ENCODE peak calls at places on chromosomes 12 and 14, in nine cellular contexts. One of them, this sample, is unnamed.

GRCh38 chr12:116421785-116422538 is 137.2 kb upstream of the MAP1LC3B2 start:
- DNase-seq in CD8-positive, alpha-beta T cell: no peak
- DNase-seq in dermis blood vessel endothelial cell: no peak
- DNase-seq in MCF 10A: no peak
- DNase-seq in BJ: no peak
- DNase-seq in lower lobe of right lung: no peak
- DNase-seq in uterus: no peak
- DNase-seq in stimulated activated CD4-positive, alpha-beta T cell treated with anti-CD3 and anti-CD28 coated beads, Interleukin-2, amount 100 ng/mL, for 48 hours: no peak
- DNase-seq in amniotic stem cell: no peak
- DNase-seq in this sample: no peak

GRCh38 chr12:6056406-6057211 is 67.9 kb downstream of the VWF start:
- DNase-seq in CD8-positive, alpha-beta T cell: peak
- DNase-seq in MCF 10A: no peak
- DNase-seq in amniotic stem cell: no peak
- DNase-seq in lower lobe of right lung: no peak
- DNase-seq in uterus: no peak
- DNase-seq in stimulated activated CD4-positive, alpha-beta T cell treated with anti-CD3 and anti-CD28 coated beads, Interleukin-2, amount 100 ng/mL, for 48 hours: no peak
- DNase-seq in dermis blood vessel endothelial cell: peak
- DNase-seq in BJ: no peak
- DNase-seq in this sample: no peak

GRCh38 chr12:104569348-104570173 is 112.8 kb downstream of the CHST11 start:
- DNase-seq in CD8-positive, alpha-beta T cell: peak
- DNase-seq in BJ: no peak
- DNase-seq in uterus: no peak
- DNase-seq in stimulated activated CD4-positive, alpha-beta T cell treated with anti-CD3 and anti-CD28 coated beads, Interleukin-2, amount 100 ng/mL, for 48 hours: no peak
- DNase-seq in MCF 10A: no peak
- DNase-seq in lower lobe of right lung: peak
- DNase-seq in amniotic stem cell: no peak
- DNase-seq in dermis blood vessel endothelial cell: no peak
- DNase-seq in this sample: no peak

GRCh38 chr14:59254146-59254910 is 65.9 kb downstream of the DAAM1 start:
- DNase-seq in dermis blood vessel endothelial cell: peak
- DNase-seq in amniotic stem cell: peak
- DNase-seq in MCF 10A: peak
- DNase-seq in lower lobe of right lung: peak
- DNase-seq in stimulated activated CD4-positive, alpha-beta T cell treated with anti-CD3 and anti-CD28 coated beads, Interleukin-2, amount 100 ng/mL, for 48 hours: no peak
- DNase-seq in CD8-positive, alpha-beta T cell: no peak
- DNase-seq in uterus: peak
- DNase-seq in BJ: peak
- DNase-seq in this sample: no peak

GRCh38 chr12:72540811-72541210 is 268.6 kb downstream of the TRHDE start:
- DNase-seq in BJ: peak
- DNase-seq in CD8-positive, alpha-beta T cell: no peak
- DNase-seq in uterus: no peak
- DNase-seq in dermis blood vessel endothelial cell: no peak
- DNase-seq in stimulated activated CD4-positive, alpha-beta T cell treated with anti-CD3 and anti-CD28 coated beads, Interleukin-2, amount 100 ng/mL, for 48 hours: no peak
- DNase-seq in MCF 10A: no peak
- DNase-seq in lower lobe of right lung: no peak
- DNase-seq in amniotic stem cell: no peak
- DNase-seq in this sample: no peak

GRCh38 chr12:90987101-90987500 is 17.7 kb downstream of the EPYC start:
- DNase-seq in uterus: no peak
- DNase-seq in lower lobe of right lung: no peak
- DNase-seq in amniotic stem cell: no peak
- DNase-seq in MCF 10A: no peak
- DNase-seq in stimulated activated CD4-positive, alpha-beta T cell treated with anti-CD3 and anti-CD28 coated beads, Interleukin-2, amount 100 ng/mL, for 48 hours: no peak
- DNase-seq in BJ: no peak
- DNase-seq in CD8-positive, alpha-beta T cell: no peak
- DNase-seq in dermis blood vessel endothelial cell: no peak
- DNase-seq in this sample: no peak

GRCh38 chr14:97832734-97833133 is 1035.6 kb downstream of the VRK1 start:
- DNase-seq in uterus: no peak
- DNase-seq in BJ: no peak
- DNase-seq in MCF 10A: no peak
- DNase-seq in amniotic stem cell: no peak
- DNase-seq in CD8-positive, alpha-beta T cell: no peak
- DNase-seq in stimulated activated CD4-positive, alpha-beta T cell treated with anti-CD3 and anti-CD28 coated beads, Interleukin-2, amount 100 ng/mL, for 48 hours: no peak
- DNase-seq in lower lobe of right lung: no peak
- DNase-seq in dermis blood vessel endothelial cell: no peak
- DNase-seq in this sample: peak

GRCh38 chr12:45464699-45465098 is 248.8 kb downstream of the ANO6 start:
- DNase-seq in stimulated activated CD4-positive, alpha-beta T cell treated with anti-CD3 and anti-CD28 coated beads, Interleukin-2, amount 100 ng/mL, for 48 hours: no peak
- DNase-seq in dermis blood vessel endothelial cell: no peak
- DNase-seq in MCF 10A: peak
- DNase-seq in CD8-positive, alpha-beta T cell: no peak
- DNase-seq in amniotic stem cell: no peak
- DNase-seq in BJ: no peak
- DNase-seq in lower lobe of right lung: no peak
- DNase-seq in uterus: no peak
- DNase-seq in this sample: peak

This sample was measured in D341Med.